ENCODE peak calls at places on chromosomes 16 and 17, in eight cellular contexts. One of them, this sample, is unnamed.

GRCh38 chr16:58494981-58495860 is 4.7 kb upstream of the NDRG4 start:
- DNase-seq in GM13977: peak; percentile 92
- DNase-seq in body of pancreas: peak; percentile 89
- DNase-seq in ascending aorta: peak; percentile 30
- DNase-seq in left ventricle myocardium inferior: peak; percentile 69
- DNase-seq in right lobe of liver: peak; percentile 75
- DNase-seq in cardiac fibroblast: peak; percentile 98
- DNase-seq in astrocyte of the spinal cord: peak; percentile 98
- DNase-seq in this sample: peak; percentile 89

GRCh38 chr16:1325261-1325660 is 8.2 kb upstream of the BAIAP3 start:
- DNase-seq in body of pancreas: no peak
- DNase-seq in ascending aorta: no peak
- DNase-seq in cardiac fibroblast: no peak
- DNase-seq in left ventricle myocardium inferior: no peak
- DNase-seq in right lobe of liver: no peak
- DNase-seq in GM13977: no peak
- DNase-seq in astrocyte of the spinal cord: no peak
- DNase-seq in this sample: no peak

GRCh38 chr16:78596996-78597422 is 497.6 kb downstream of the WWOX start:
- DNase-seq in body of pancreas: no peak
- DNase-seq in cardiac fibroblast: no peak
- DNase-seq in right lobe of liver: no peak
- DNase-seq in astrocyte of the spinal cord: no peak
- DNase-seq in ascending aorta: no peak
- DNase-seq in GM13977: no peak
- DNase-seq in left ventricle myocardium inferior: no peak
- DNase-seq in this sample: no peak

GRCh38 chr16:2150418-2151187 is 2.2 kb downstream of the RAB26 start:
- DNase-seq in GM13977: no peak
- DNase-seq in left ventricle myocardium inferior: no peak
- DNase-seq in right lobe of liver: no peak
- DNase-seq in astrocyte of the spinal cord: peak; percentile 53
- DNase-seq in body of pancreas: peak; percentile 80
- DNase-seq in ascending aorta: no peak
- DNase-seq in cardiac fibroblast: peak; percentile 49
- DNase-seq in this sample: no peak

GRCh38 chr17:8965394-8966168 is at the start of gene PIK3R5:
- DNase-seq in ascending aorta: no peak
- DNase-seq in GM13977: peak; percentile 94
- DNase-seq in body of pancreas: peak; percentile 66
- DNase-seq in left ventricle myocardium inferior: peak; percentile 50
- DNase-seq in cardiac fibroblast: no peak
- DNase-seq in astrocyte of the spinal cord: no peak
- DNase-seq in right lobe of liver: peak; percentile 65
- DNase-seq in this sample: peak; percentile 93

GRCh38 chr16:57479422-57480126 is 6.7 kb downstream of the DOK4 start:
- DNase-seq in left ventricle myocardium inferior: peak; percentile 58
- DNase-seq in right lobe of liver: no peak
- DNase-seq in GM13977: no peak
- DNase-seq in cardiac fibroblast: peak; percentile 81
- DNase-seq in astrocyte of the spinal cord: peak; percentile 54
- DNase-seq in body of pancreas: peak; percentile 31
- DNase-seq in ascending aorta: no peak
- DNase-seq in this sample: no peak

GRCh38 chr16:78665373-78665772 is 565.9 kb downstream of the WWOX start:
- DNase-seq in GM13977: no peak
- DNase-seq in body of pancreas: no peak
- DNase-seq in ascending aorta: no peak
- DNase-seq in right lobe of liver: no peak
- DNase-seq in left ventricle myocardium inferior: no peak
- DNase-seq in cardiac fibroblast: peak; percentile 22
- DNase-seq in astrocyte of the spinal cord: no peak
- DNase-seq in this sample: no peak

GRCh38 chr17:8894673-8895578 is 27.5 kb upstream of the PIK3R6 start:
- DNase-seq in ascending aorta: no peak
- DNase-seq in body of pancreas: peak; percentile 75
- DNase-seq in cardiac fibroblast: peak; percentile 79
- DNase-seq in right lobe of liver: no peak
- DNase-seq in GM13977: peak; percentile 81
- DNase-seq in astrocyte of the spinal cord: peak; percentile 69
- DNase-seq in left ventricle myocardium inferior: peak; percentile 53
- DNase-seq in this sample: peak; percentile 79

GRCh38 chr17:66309793-66310192 is 7.4 kb downstream of the PRKCA start:
- DNase-seq in body of pancreas: no peak
- DNase-seq in right lobe of liver: no peak
- DNase-seq in left ventricle myocardium inferior: no peak
- DNase-seq in cardiac fibroblast: no peak
- DNase-seq in ascending aorta: no peak
- DNase-seq in GM13977: no peak
- DNase-seq in astrocyte of the spinal cord: peak; percentile 45
- DNase-seq in this sample: no peak

GRCh38 chr17:11238710-11239109 is 2.3 kb upstream of the SHISA6 start:
- DNase-seq in ascending aorta: no peak
- DNase-seq in cardiac fibroblast: no peak
- DNase-seq in body of pancreas: no peak
- DNase-seq in astrocyte of the spinal cord: no peak
- DNase-seq in right lobe of liver: no peak
- DNase-seq in GM13977: no peak
- DNase-seq in left ventricle myocardium inferior: no peak
- DNase-seq in this sample: no peak

GRCh38 chr16:71360378-71360777 is 1.9 kb downstream of the CALB2 start:
- DNase-seq in left ventricle myocardium inferior: no peak
- DNase-seq in body of pancreas: peak; percentile 21
- DNase-seq in astrocyte of the spinal cord: peak; percentile 78
- DNase-seq in ascending aorta: no peak
- DNase-seq in cardiac fibroblast: peak; percentile 88
- DNase-seq in GM13977: no peak
- DNase-seq in right lobe of liver: no peak
- DNase-seq in this sample: no peak

GRCh38 chr16:4580245-4580644 is 24.1 kb downstream of the C16orf96 start:
- DNase-seq in GM13977: no peak
- DNase-seq in body of pancreas: no peak
- DNase-seq in left ventricle myocardium inferior: no peak
- DNase-seq in ascending aorta: no peak
- DNase-seq in astrocyte of the spinal cord: peak; percentile 7
- DNase-seq in cardiac fibroblast: no peak
- DNase-seq in right lobe of liver: no peak
- DNase-seq in this sample: no peak

GRCh38 chr16:29805232-29806095 is 865 bp upstream of the MAZ start:
- DNase-seq in cardiac fibroblast: peak; percentile 98
- DNase-seq in left ventricle myocardium inferior: peak; percentile 98
- DNase-seq in body of pancreas: peak; percentile 98
- DNase-seq in right lobe of liver: peak; percentile 98
- DNase-seq in GM13977: peak; percentile 97
- DNase-seq in astrocyte of the spinal cord: peak; percentile 98
- DNase-seq in ascending aorta: peak; percentile 89
- DNase-seq in this sample: peak; percentile 94
- TF ChIP-seq CTCF in cardiac fibroblast: no peak
- TF ChIP-seq CTCF in left ventricle myocardium inferior: peak; percentile 11
- TF ChIP-seq CTCF in body of pancreas: no peak
- TF ChIP-seq CTCF in right lobe of liver: no peak
- TF ChIP-seq CTCF in GM13977: no peak
- TF ChIP-seq CTCF in astrocyte of the spinal cord: no peak
- TF ChIP-seq CTCF in ascending aorta: no peak
- TF ChIP-seq CTCF in this sample: no peak

GRCh38 chr17:7633093-7633492 is 3.2 kb downstream of the SHBG start:
- DNase-seq in right lobe of liver: peak; percentile 51
- DNase-seq in body of pancreas: peak; percentile 36
- DNase-seq in left ventricle myocardium inferior: no peak
- DNase-seq in ascending aorta: no peak
- DNase-seq in GM13977: peak; percentile 10
- DNase-seq in cardiac fibroblast: no peak
- DNase-seq in astrocyte of the spinal cord: no peak
- DNase-seq in this sample: peak; percentile 4
- TF ChIP-seq CTCF in right lobe of liver: peak; percentile 25
- TF ChIP-seq CTCF in body of pancreas: no peak
- TF ChIP-seq CTCF in left ventricle myocardium inferior: no peak
- TF ChIP-seq CTCF in ascending aorta: no peak
- TF ChIP-seq CTCF in GM13977: peak; percentile 0
- TF ChIP-seq CTCF in cardiac fibroblast: no peak
- TF ChIP-seq CTCF in astrocyte of the spinal cord: no peak
- TF ChIP-seq CTCF in this sample: no peak

DNA sequence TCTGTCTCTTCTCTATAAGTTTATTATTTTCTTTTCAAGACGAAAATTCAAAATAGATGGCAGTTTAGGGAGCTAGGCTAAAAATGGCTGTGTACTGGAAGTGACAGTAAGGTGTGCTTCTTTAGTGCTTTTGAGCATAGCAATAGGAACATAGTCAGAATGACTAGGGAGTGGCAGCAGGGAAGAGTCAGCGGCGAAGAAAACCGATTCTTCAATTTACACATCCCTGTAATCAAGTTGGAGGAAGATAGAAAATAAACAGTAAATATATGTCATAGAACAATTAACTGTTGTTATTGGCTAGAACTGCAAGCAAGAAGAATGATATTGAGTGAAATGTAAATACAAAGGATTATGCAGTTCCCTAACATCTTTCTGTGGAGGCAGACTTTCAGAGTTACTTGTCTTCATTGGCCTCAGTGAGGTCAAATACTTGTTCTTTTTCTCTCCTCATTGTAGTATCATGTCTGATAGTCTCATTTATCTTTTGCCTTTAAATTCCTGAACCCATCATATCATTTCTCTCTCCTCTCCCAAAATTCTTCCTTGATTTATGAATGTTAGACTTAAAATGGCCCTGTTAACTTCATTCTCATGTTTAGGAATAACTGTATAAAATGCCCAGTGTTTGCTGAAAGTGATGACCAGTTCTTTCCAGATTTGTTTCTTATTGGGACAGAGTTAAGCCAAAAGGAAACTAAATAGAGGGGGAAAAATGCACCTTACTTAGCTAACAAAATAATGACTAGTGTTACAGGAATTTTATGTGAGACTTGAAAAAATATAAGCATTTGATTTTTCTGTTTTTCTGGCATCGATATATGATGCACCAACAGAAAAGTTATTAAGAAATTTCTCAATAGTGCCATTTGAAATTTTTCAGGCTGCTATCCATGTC is 211.4 kb downstream of the BCAS3 start:
- DNase-seq in GM13977: no peak
- DNase-seq in right lobe of liver: no peak
- DNase-seq in ascending aorta: no peak
- DNase-seq in left ventricle myocardium inferior: no peak
- DNase-seq in astrocyte of the spinal cord: no peak
- DNase-seq in cardiac fibroblast: no peak
- DNase-seq in body of pancreas: no peak
- DNase-seq in this sample: no peak
- TF ChIP-seq CTCF in GM13977: no peak
- TF ChIP-seq CTCF in right lobe of liver: no peak
- TF ChIP-seq CTCF in ascending aorta: no peak
- TF ChIP-seq CTCF in left ventricle myocardium inferior: no peak
- TF ChIP-seq CTCF in astrocyte of the spinal cord: no peak
- TF ChIP-seq CTCF in cardiac fibroblast: no peak
- TF ChIP-seq CTCF in body of pancreas: no peak
- TF ChIP-seq CTCF in this sample: no peak

GRCh38 chr16:9124444-9124843 is 33.0 kb downstream of the HAPSTR1 start:
- DNase-seq in ascending aorta: no peak
- DNase-seq in left ventricle myocardium inferior: no peak
- DNase-seq in right lobe of liver: no peak
- DNase-seq in astrocyte of the spinal cord: no peak
- DNase-seq in cardiac fibroblast: no peak
- DNase-seq in GM13977: no peak
- DNase-seq in body of pancreas: no peak
- DNase-seq in this sample: no peak
- TF ChIP-seq CTCF in ascending aorta: no peak
- TF ChIP-seq CTCF in left ventricle myocardium inferior: no peak
- TF ChIP-seq CTCF in right lobe of liver: no peak
- TF ChIP-seq CTCF in astrocyte of the spinal cord: no peak
- TF ChIP-seq CTCF in cardiac fibroblast: no peak
- TF ChIP-seq CTCF in GM13977: no peak
- TF ChIP-seq CTCF in body of pancreas: no peak
- TF ChIP-seq CTCF in this sample: no peak

DNA sequence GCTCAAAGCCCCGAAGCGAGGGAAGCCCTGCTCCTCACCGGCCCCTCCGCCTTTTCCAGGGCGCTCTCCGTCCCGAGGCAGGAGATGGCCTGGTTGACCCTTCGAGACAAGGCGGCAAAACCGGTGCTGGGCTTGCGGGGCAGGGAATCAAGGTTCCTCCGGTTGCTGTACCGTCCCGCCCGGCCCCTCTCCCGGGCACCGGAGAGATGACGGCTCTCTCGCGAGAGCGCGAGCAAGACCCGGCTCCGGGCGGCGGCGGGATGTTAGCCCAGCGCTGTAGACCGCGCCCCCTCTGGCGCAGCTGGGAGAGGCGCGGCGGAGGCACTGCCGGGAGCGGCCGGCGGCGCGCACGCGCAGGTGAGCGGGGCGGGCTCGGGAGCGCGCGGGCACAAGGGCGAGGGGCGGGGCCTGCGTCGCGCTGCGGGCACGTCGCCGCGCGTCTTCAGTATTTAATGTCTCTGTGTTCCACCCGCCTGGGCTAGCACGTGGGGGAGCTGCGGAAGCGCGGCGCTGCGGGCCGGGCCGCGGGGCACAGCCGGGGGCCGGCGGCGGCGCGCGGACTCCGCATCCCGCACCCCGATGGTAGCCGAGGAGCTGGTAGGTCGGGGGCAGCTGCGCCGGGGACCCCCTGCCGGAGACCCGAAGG is at the start of gene AKAP1:
- DNase-seq in astrocyte of the spinal cord: peak; percentile 95
- DNase-seq in cardiac fibroblast: peak; percentile 96
- DNase-seq in ascending aorta: peak; percentile 87
- DNase-seq in GM13977: peak; percentile 99
- DNase-seq in right lobe of liver: peak; percentile 97
- DNase-seq in left ventricle myocardium inferior: peak; percentile 97
- DNase-seq in body of pancreas: peak; percentile 96
- DNase-seq in this sample: peak; percentile 99
- TF ChIP-seq CTCF in astrocyte of the spinal cord: no peak
- TF ChIP-seq CTCF in cardiac fibroblast: no peak
- TF ChIP-seq CTCF in ascending aorta: peak; percentile 18
- TF ChIP-seq CTCF in GM13977: peak; percentile 63
- TF ChIP-seq CTCF in right lobe of liver: peak; percentile 30
- TF ChIP-seq CTCF in left ventricle myocardium inferior: peak; percentile 30
- TF ChIP-seq CTCF in body of pancreas: peak; percentile 5
- TF ChIP-seq CTCF in this sample: peak; percentile 53

This sample was measured in GM10248.